ENCODE peak calls at places on chromosomes 4 and X, in six cellular contexts. One of them, this sample, is unnamed.

GRCh38 chr4:118824141-118824540 is 11.8 kb downstream of the SEC24D start:
- DNase-seq in AG08396: no peak
- DNase-seq in C1 segment of cervical spinal cord: peak
- DNase-seq in progenitor cell of endocrine pancreas: no peak
- DNase-seq in activated T-helper 1 cell treated with anti-CD3 and anti-CD28 coated beads, Interleukin-2, amount 50 U/mL, for 16 hours: no peak
- DNase-seq in Caki2: no peak
- DNase-seq in this sample: no peak

GRCh38 chr4:159384619-159385018 is 281.7 kb downstream of the RAPGEF2 start:
- DNase-seq in Caki2: no peak
- DNase-seq in C1 segment of cervical spinal cord: no peak
- DNase-seq in progenitor cell of endocrine pancreas: no peak
- DNase-seq in AG08396: no peak
- DNase-seq in activated T-helper 1 cell treated with anti-CD3 and anti-CD28 coated beads, Interleukin-2, amount 50 U/mL, for 16 hours: no peak
- DNase-seq in this sample: no peak

GRCh38 chrX:18970465-18970864 is 13.4 kb downstream of the PHKA2 start:
- DNase-seq in C1 segment of cervical spinal cord: no peak
- DNase-seq in AG08396: no peak
- DNase-seq in progenitor cell of endocrine pancreas: no peak
- DNase-seq in activated T-helper 1 cell treated with anti-CD3 and anti-CD28 coated beads, Interleukin-2, amount 50 U/mL, for 16 hours: no peak
- DNase-seq in Caki2: no peak
- DNase-seq in this sample: no peak

GRCh38 chr4:122552898-122553297 is 68.0 kb downstream of the IL21 start:
- DNase-seq in C1 segment of cervical spinal cord: no peak
- DNase-seq in Caki2: no peak
- DNase-seq in progenitor cell of endocrine pancreas: no peak
- DNase-seq in activated T-helper 1 cell treated with anti-CD3 and anti-CD28 coated beads, Interleukin-2, amount 50 U/mL, for 16 hours: no peak
- DNase-seq in AG08396: no peak
- DNase-seq in this sample: no peak

GRCh38 chrX:133608406-133608805 is 193.1 kb upstream of the GPC4 start:
- DNase-seq in Caki2: no peak
- DNase-seq in activated T-helper 1 cell treated with anti-CD3 and anti-CD28 coated beads, Interleukin-2, amount 50 U/mL, for 16 hours: no peak
- DNase-seq in progenitor cell of endocrine pancreas: no peak
- DNase-seq in AG08396: no peak
- DNase-seq in C1 segment of cervical spinal cord: no peak
- DNase-seq in this sample: no peak

GRCh38 chrX:20412871-20413486 is 146.3 kb upstream of the RPS6KA3 start:
- DNase-seq in progenitor cell of endocrine pancreas: no peak
- DNase-seq in AG08396: no peak
- DNase-seq in Caki2: no peak
- DNase-seq in activated T-helper 1 cell treated with anti-CD3 and anti-CD28 coated beads, Interleukin-2, amount 50 U/mL, for 16 hours: peak
- DNase-seq in C1 segment of cervical spinal cord: no peak
- DNase-seq in this sample: no peak

GRCh38 chr4:67580577-67580976 is 22.1 kb downstream of the STAP1 start:
- DNase-seq in AG08396: no peak
- DNase-seq in progenitor cell of endocrine pancreas: no peak
- DNase-seq in activated T-helper 1 cell treated with anti-CD3 and anti-CD28 coated beads, Interleukin-2, amount 50 U/mL, for 16 hours: no peak
- DNase-seq in C1 segment of cervical spinal cord: no peak
- DNase-seq in Caki2: no peak
- DNase-seq in this sample: no peak

GRCh38 chrX:72243472-72243871 is 4.6 kb upstream of the ERCC6L start:
- DNase-seq in progenitor cell of endocrine pancreas: no peak
- DNase-seq in activated T-helper 1 cell treated with anti-CD3 and anti-CD28 coated beads, Interleukin-2, amount 50 U/mL, for 16 hours: no peak
- DNase-seq in C1 segment of cervical spinal cord: no peak
- DNase-seq in Caki2: no peak
- DNase-seq in AG08396: no peak
- DNase-seq in this sample: no peak

GRCh38 chr4:54090804-54091623 is 8.9 kb upstream of the GSX2 start:
- DNase-seq in progenitor cell of endocrine pancreas: no peak
- DNase-seq in C1 segment of cervical spinal cord: no peak
- DNase-seq in AG08396: peak
- DNase-seq in activated T-helper 1 cell treated with anti-CD3 and anti-CD28 coated beads, Interleukin-2, amount 50 U/mL, for 16 hours: no peak
- DNase-seq in Caki2: peak
- DNase-seq in this sample: no peak

GRCh38 chrX:39808471-39808917 is 289.3 kb downstream of the BCOR start:
- DNase-seq in Caki2: no peak
- DNase-seq in activated T-helper 1 cell treated with anti-CD3 and anti-CD28 coated beads, Interleukin-2, amount 50 U/mL, for 16 hours: no peak
- DNase-seq in C1 segment of cervical spinal cord: no peak
- DNase-seq in progenitor cell of endocrine pancreas: no peak
- DNase-seq in AG08396: peak
- DNase-seq in this sample: no peak